ENCODE peak calls at places on chromosome X, in five cellular contexts. C is spleen; P is ovary; B is CD4-positive, alpha-beta T cell; Y is HCT116. K is an unnamed sample.

GRCh38 chrX:25012433-25012735 is 3.4 kb downstream of the ARX start:
- DNase-seq in P (no peak), B (no peak), C (no peak), Y (no peak), K (no peak)

GRCh38 chrX:15903186-15903681 is 48.6 kb upstream of the AP1S2 start:
- DNase-seq in C (no peak), Y (no peak), B (no peak), P (no peak), K (no peak)

GRCh38 chrX:154734101-154734781 is 16.6 kb downstream of the GAB3 start:
- DNase-seq in C (peak; percentile 82), P (peak; percentile 27), B (peak; percentile 36), Y (no peak), K (no peak)

GRCh38 chrX:115912372-115912897 is 258.1 kb upstream of the AGTR2 start:
- DNase-seq in Y (no peak), P (no peak), C (no peak), B (no peak), K (no peak)

GRCh38 chrX:96924581-96924980 is 40.9 kb downstream of the RPA4 start:
- DNase-seq in B (no peak), Y (no peak), C (no peak), P (no peak), K (no peak)

GRCh38 chrX:138638996-138639395 is 72.5 kb downstream of the FGF13 start:
- DNase-seq in C (no peak), Y (no peak), B (no peak), P (no peak), K (no peak)

GRCh38 chrX:314049-314448 is 4.5 kb downstream of the GTPBP6 start:
- DNase-seq in C (peak; percentile 77), B (no peak), Y (no peak), P (no peak), K (peak; percentile 12)

GRCh38 chrX:26649534-26649933 is 433.6 kb downstream of the MAGEB5 start:
- DNase-seq in P (no peak), C (no peak), Y (peak; percentile 40), B (no peak), K (no peak)

GRCh38 chrX:21509912-21510311 is 135.7 kb downstream of the CNKSR2 start:
- DNase-seq in Y (no peak), C (no peak), P (no peak), B (no peak), K (no peak)

GRCh38 chrX:103586314-103586646 is 965 bp downstream of the TCEAL4 start:
- DNase-seq in Y (no peak), B (no peak), C (no peak), P (peak; percentile 32), K (no peak)

GRCh38 chrX:63761639-63762038 is 23.4 kb downstream of the ARHGEF9 start:
- DNase-seq in P (no peak), Y (no peak), C (no peak), B (no peak), K (no peak)
- TF ChIP-seq CTCF in P (no peak), Y (no peak), C (no peak), B (no peak), K (peak; percentile 37)

GRCh38 chrX:40090050-40090804 is 7.5 kb downstream of the BCOR start:
- DNase-seq in B (no peak), C (peak; percentile 84), P (peak; percentile 61), Y (no peak), K (peak; percentile 35)
- H3K27me3 ChIP-seq in B (no peaks in the 10 kb centered on the region), C (peaks cover 50% of the 10 kb centered on the region), P (no peaks in the 10 kb centered on the region), Y (no peaks in the 10 kb centered on the region), K (no peaks in the 10 kb centered on the region)

GRCh38 chrX:19564606-19565005 is 49.3 kb upstream of the MAP3K15 start:
- DNase-seq in Y (no peak), B (no peak), P (no peak), C (no peak), K (no peak)

GRCh38 chrX:19563327-19563726 is 48.0 kb upstream of the MAP3K15 start:
- DNase-seq in P (no peak), Y (no peak), C (no peak), B (no peak), K (no peak)

GRCh38 chrX:19563746-19564145 is 48.4 kb upstream of the MAP3K15 start:
- DNase-seq in Y (no peak), B (no peak), P (no peak), C (no peak), K (no peak)

GRCh38 chrX:19566359-19567141 is 51.2 kb upstream of the MAP3K15 start:
- DNase-seq in B (no peak), P (no peak), C (no peak), Y (no peak), K (no peak)

GRCh38 chrX:19565605-19566004 is 50.3 kb upstream of the MAP3K15 start:
- DNase-seq in B (no peak), C (no peak), Y (no peak), P (no peak), K (no peak)
- H3K9me3 ChIP-seq in B (no peaks in the 10 kb centered on the region), C (no peaks in the 10 kb centered on the region), Y (no peaks in the 10 kb centered on the region), P (no peaks in the 10 kb centered on the region), K (no peaks in the 10 kb centered on the region)

GRCh38 chrX:150680974-150681373 is 12.2 kb upstream of the MTMR1 start:
- DNase-seq in B (no peak), P (peak; percentile 25), Y (peak; percentile 8), C (no peak), K (no peak)
- TF ChIP-seq CTCF in B (no peak), P (no peak), Y (peak; percentile 45), C (no peak), K (peak; percentile 57)

GRCh38 chrX:70553516-70553915 is 108.9 kb downstream of the DLG3 start:
- DNase-seq in C (no peak), B (no peak), Y (no peak), P (no peak), K (no peak)
- H3K27me3 ChIP-seq in C (no peaks in the 10 kb centered on the region), B (no peaks in the 10 kb centered on the region), Y (no peaks in the 10 kb centered on the region), P (no peaks in the 10 kb centered on the region), K (no peaks in the 10 kb centered on the region)

K was measured in left ventricle myocardium inferior.